ENCODE peak calls at places on chromosomes 16 and 17, in nine cellular contexts. Y, U, J, G, S, H, A, R and K are unnamed samples.

GRCh38 chr17:68172461-68172954 is 75.3 kb upstream of the AMZ2 start:
- DNase-seq in Y (peak), U (peak), J (peak), G (peak), S (no peak), H (peak), A (peak), R (peak), K (peak)

GRCh38 chr17:75182319-75182568 is 515 bp downstream of the SUMO2 start:
- DNase-seq in Y (peak), U (no peak), J (no peak), G (no peak), S (no peak), H (no peak), A (no peak), R (no peak), K (no peak)

GRCh38 chr17:57467226-57467625 is 210.9 kb downstream of the MSI2 start:
- DNase-seq in Y (no peak), U (no peak), J (no peak), G (no peak), S (no peak), H (no peak), A (no peak), R (no peak), K (no peak)

GRCh38 chr17:77859035-77859360 is 99.5 kb upstream of the TNRC6C start:
- DNase-seq in Y (no peak), U (no peak), J (no peak), G (no peak), S (no peak), H (no peak), A (no peak), R (no peak), K (no peak)

GRCh38 chr16:57658130-57658877 is 9.8 kb upstream of the ADGRG3 start:
- DNase-seq in Y (no peak), U (no peak), J (no peak), G (no peak), S (no peak), H (no peak), A (no peak), R (no peak), K (no peak)

GRCh38 chr17:72502111-72502939 is 381.5 kb downstream of the SOX9 start:
- DNase-seq in Y (peak), U (peak), J (peak), G (no peak), S (no peak), H (no peak), A (no peak), R (no peak), K (peak)

GRCh38 chr17:17928422-17929386 is 43.5 kb downstream of the TOM1L2 start:
- DNase-seq in Y (no peak), U (no peak), J (peak), G (no peak), S (no peak), H (no peak), A (no peak), R (no peak), K (no peak)

GRCh38 chr17:65243838-65244237 is 106.7 kb downstream of the RGS9 start:
- DNase-seq in Y (peak), U (peak), J (peak), G (no peak), S (no peak), H (no peak), A (no peak), R (peak), K (peak)

GRCh38 chr17:77271421-77271820 is 130.7 kb downstream of the SEC14L1 start:
- DNase-seq in Y (no peak), U (no peak), J (no peak), G (no peak), S (no peak), H (no peak), A (no peak), R (no peak), K (no peak)

GRCh38 chr16:56372013-56372634 is 53.2 kb downstream of the AMFR start:
- DNase-seq in Y (no peak), U (no peak), J (no peak), G (no peak), S (no peak), H (no peak), A (no peak), R (no peak), K (no peak)

GRCh38 chr16:71339481-71340171 is 18.9 kb upstream of the CALB2 start:
- DNase-seq in Y (no peak), U (no peak), J (no peak), G (no peak), S (no peak), H (no peak), A (no peak), R (no peak), K (no peak)

GRCh38 chr17:76801706-76802105 is 63.8 kb downstream of the MFSD11 start:
- DNase-seq in Y (no peak), U (no peak), J (no peak), G (no peak), S (no peak), H (no peak), A (no peak), R (no peak), K (no peak)

GRCh38 chr16:87627542-87628245 is 25.4 kb downstream of the JPH3 start:
- DNase-seq in Y (no peak), U (no peak), J (no peak), G (no peak), S (no peak), H (no peak), A (no peak), R (no peak), K (no peak)

GRCh38 chr17:74972107-74972972 is at the start of gene HID1:
- DNase-seq in Y (peak), U (no peak), J (no peak), G (peak), S (no peak), H (no peak), A (no peak), R (no peak), K (peak)